ENCODE peak calls at places on chromosome 4, in ten cellular contexts. Y is left colon; V is retina; M is ureter; L is ovary; H is left ventricle myocardium inferior; P is right lobe of liver; I is effector memory CD4-positive, alpha-beta T cell; C is psoas muscle; G is Jurkat, Clone E6-1. R is an unnamed sample.

GRCh38 chr4:113781439-113782040 is 20.0 kb upstream of the CAMK2D start:
- DNase-seq in M (no peak), I (no peak), L (no peak), V (no peak), G (peak; percentile 24), P (no peak), H (no peak), C (no peak), Y (no peak), R (no peak)

GRCh38 chr4:8830056-8830455 is 41.6 kb downstream of the HMX1 start:
- DNase-seq in P (peak; percentile 24), Y (peak; percentile 5), L (no peak), I (no peak), G (no peak), C (no peak), H (no peak), M (peak; percentile 24), V (no peak), R (no peak)

GRCh38 chr4:150149381-150149780 is 71.1 kb downstream of the DCLK2 start:
- DNase-seq in L (peak; percentile 31), V (no peak), C (no peak), H (no peak), G (no peak), P (no peak), Y (no peak), I (no peak), M (no peak), R (no peak)

GRCh38 chr4:48025005-48025404 is 8.4 kb downstream of the NIPAL1 start:
- DNase-seq in G (no peak), V (no peak), M (no peak), C (no peak), L (no peak), H (no peak), P (no peak), Y (no peak), I (no peak), R (no peak)

GRCh38 chr4:24921491-24921890 is 8.6 kb upstream of the CCDC149 start:
- DNase-seq in P (no peak), L (no peak), Y (no peak), G (no peak), M (no peak), C (no peak), H (no peak), V (no peak), I (no peak), R (no peak)

GRCh38 chr4:63589796-63590195 is 819.5 kb downstream of the TECRL start:
- DNase-seq in V (no peak), G (no peak), L (no peak), P (no peak), I (no peak), Y (no peak), M (no peak), H (no peak), C (no peak), R (no peak)

GRCh38 chr4:87270825-87271224 is 50.4 kb upstream of the KLHL8 start:
- DNase-seq in M (no peak), P (no peak), G (no peak), V (no peak), Y (no peak), H (no peak), L (no peak), C (no peak), I (no peak), R (no peak)

GRCh38 chr4:187236491-187236890 is 512.8 kb upstream of the FAT1 start:
- DNase-seq in M (no peak), Y (no peak), V (no peak), I (no peak), G (no peak), C (no peak), P (no peak), H (no peak), L (no peak), R (no peak)

GRCh38 chr4:42985971-42986370 is 93.5 kb downstream of the GRXCR1 start:
- DNase-seq in I (no peak), C (no peak), M (no peak), V (no peak), P (no peak), L (no peak), G (no peak), H (no peak), Y (no peak), R (no peak)

GRCh38 chr4:33013280-33013679 is 2293.1 kb downstream of the PCDH7 start:
- DNase-seq in L (no peak), I (no peak), C (no peak), P (no peak), G (no peak), H (no peak), V (no peak), M (no peak), Y (no peak), R (no peak)

GRCh38 chr4:152258804-152259708 is 276.8 kb downstream of the FBXW7 start:
- DNase-seq in I (no peak), M (no peak), H (no peak), C (no peak), L (no peak), P (no peak), Y (no peak), V (no peak), G (peak; percentile 39), R (no peak)

GRCh38 chr4:54882616-54883015 is 224.9 kb downstream of the KIT start:
- DNase-seq in I (no peak), V (no peak), M (no peak), C (no peak), H (no peak), G (no peak), Y (no peak), L (no peak), P (no peak), R (no peak)

GRCh38 chr4:24872720-24873119 is 40.1 kb downstream of the CCDC149 start:
- DNase-seq in P (no peak), V (no peak), M (no peak), I (no peak), C (no peak), H (no peak), L (no peak), Y (no peak), G (no peak), R (no peak)

GRCh38 chr4:147354271-147354670 is 126.6 kb upstream of the EDNRA start:
- DNase-seq in M (no peak), V (no peak), P (no peak), C (no peak), Y (no peak), I (no peak), G (no peak), L (no peak), H (no peak), R (no peak)

GRCh38 chr4:68576272-68577100 is at the start of gene UGT2B17:
- DNase-seq in V (no peak), I (no peak), L (no peak), P (no peak), C (no peak), M (no peak), Y (no peak), G (no peak), H (no peak), R (no peak)

GRCh38 chr4:18075823-18076433 is 54.4 kb upstream of the LCORL start:
- DNase-seq in M (peak; percentile 43), H (peak; percentile 16), P (no peak), V (no peak), G (peak; percentile 64), Y (peak; percentile 31), L (no peak), C (peak; percentile 53), I (no peak), R (no peak)

GRCh38 chr4:15226203-15226602 is 201.6 kb upstream of the C1QTNF7 start:
- DNase-seq in C (no peak), L (no peak), V (no peak), P (no peak), Y (no peak), G (no peak), M (no peak), H (no peak), I (no peak), R (no peak)

GRCh38 chr4:53376900-53377299 is 541 bp upstream of the FIP1L1 start:
- DNase-seq in P (no peak), G (no peak), M (no peak), H (no peak), C (no peak), I (no peak), V (no peak), L (no peak), Y (no peak), R (no peak)

GRCh38 chr4:1104647-1105046 is 8.7 kb downstream of the RNF212 start:
- DNase-seq in M (no peak), C (no peak), I (no peak), H (no peak), L (no peak), V (no peak), G (no peak), P (no peak), Y (no peak), R (no peak)

GRCh38 chr4:155546451-155546850 is 120.2 kb upstream of the GUCY1A1 start:
- DNase-seq in V (no peak), Y (no peak), L (no peak), H (no peak), C (no peak), I (no peak), G (no peak), P (no peak), M (no peak), R (no peak)

GRCh38 chr4:5888222-5888701 is 4.6 kb downstream of the CRMP1 start:
- DNase-seq in G (no peak), C (no peak), H (no peak), L (no peak), P (no peak), I (no peak), M (no peak), V (peak; percentile 78), Y (no peak), R (no peak)

GRCh38 chr4:80362578-80363181 is 27.1 kb downstream of the CFAP299 start:
- DNase-seq in M (no peak), P (no peak), C (no peak), I (no peak), L (peak; percentile 43), G (peak; percentile 17), Y (no peak), H (no peak), V (peak; percentile 45), R (no peak)

GRCh38 chr4:71287305-71287704 is 51.5 kb upstream of the SLC4A4 start:
- DNase-seq in G (no peak), L (no peak), P (no peak), I (no peak), Y (no peak), V (no peak), C (no peak), M (no peak), H (no peak), R (no peak)

GRCh38 chr4:77232653-77233052 is 75.6 kb downstream of the CCNG2 start:
- DNase-seq in M (no peak), I (no peak), C (no peak), G (no peak), Y (no peak), V (no peak), H (no peak), P (no peak), L (no peak), R (no peak)

GRCh38 chr4:25029479-25030282 is 1.1 kb downstream of the LGI2 start:
- DNase-seq in V (peak; percentile 44), I (no peak), H (no peak), L (no peak), M (no peak), P (no peak), Y (no peak), C (no peak), G (no peak), R (no peak)

GRCh38 chr4:46389301-46389761 is 597 bp downstream of the GABRA2 start:
- DNase-seq in H (no peak), G (no peak), L (no peak), I (no peak), C (no peak), Y (peak; percentile 52), M (no peak), P (no peak), V (peak; percentile 90), R (no peak)

GRCh38 chr4:59904331-59904730 is 1295.8 kb upstream of the ADGRL3 start:
- DNase-seq in I (no peak), V (no peak), P (no peak), M (no peak), G (no peak), Y (no peak), H (no peak), L (no peak), C (no peak), R (no peak)

GRCh38 chr4:122606364-122607043 is 14.4 kb downstream of the IL21 start:
- DNase-seq in I (no peak), G (no peak), V (no peak), M (no peak), H (no peak), L (no peak), Y (no peak), C (no peak), P (no peak), R (no peak)